ENCODE peak calls at places on chromosome 18, in five cellular contexts. U is transverse colon, N is sigmoid colon, W is suprapubic skin, V is tibial nerve. J is an unnamed sample.
A peak's percentile ranks its signal among the peaks of the same experiment; 100 is the strongest.

GRCh38 chr18:5627756-5628511 is 84.1 kb upstream of the EPB41L3 start:
- DNase-seq in U (peak; percentile 16), N (no peak), W (no peak), V (no peak), J (no peak)

GRCh38 chr18:6714027-6714426 is 15.5 kb upstream of the ARHGAP28 start:
- DNase-seq in U (no peak), N (no peak), W (no peak), V (no peak), J (no peak)

GRCh38 chr18:9474103-9474982 is 970 bp upstream of the RALBP1 start:
- DNase-seq in U (peak; percentile 91), N (peak; percentile 92), W (no peak), V (peak; percentile 54), J (no peak)

GRCh38 chr18:48238636-48239035 is 170.5 kb downstream of the ZBTB7C start:
- DNase-seq in U (no peak), N (no peak), W (no peak), V (no peak), J (no peak)

GRCh38 chr18:7592305-7593071 is 25.4 kb downstream of the PTPRM start:
- DNase-seq in U (no peak), N (no peak), W (no peak), V (no peak), J (no peak)

GRCh38 chr18:62450546-62451395 is 72.1 kb upstream of the ZCCHC2 start:
- DNase-seq in U (no peak), N (peak; percentile 72), W (peak; percentile 68), V (peak; percentile 19), J (peak; percentile 36)

GRCh38 chr18:74373428-74373827 is 57.8 kb downstream of the C18orf63 start:
- DNase-seq in U (no peak), N (no peak), W (no peak), V (no peak), J (no peak)

GRCh38 chr18:57585846-57586242 is 658 bp downstream of the FECH start:
- DNase-seq in U (no peak), N (no peak), W (no peak), V (no peak), J (no peak)

GRCh38 chr18:10546557-10547300 is 20.9 kb downstream of the NAPG start:
- DNase-seq in U (no peak), N (no peak), W (no peak), V (no peak), J (no peak)

GRCh38 chr18:44840053-44840826 is 159.6 kb downstream of the SETBP1 start:
- DNase-seq in U (no peak), N (peak; percentile 75), W (no peak), V (no peak), J (no peak)

GRCh38 chr18:77548790-77549420 is 299.3 kb downstream of the GALR1 start:
- DNase-seq in U (no peak), N (no peak), W (no peak), V (no peak), J (no peak)

GRCh38 chr18:29191263-29191662 is 1014.3 kb upstream of the CDH2 start:
- DNase-seq in U (no peak), N (no peak), W (no peak), V (no peak), J (no peak)

GRCh38 chr18:8777846-8778245 is 72.5 kb downstream of the MTCL1 start:
- DNase-seq in U (no peak), N (no peak), W (no peak), V (no peak), J (no peak)

GRCh38 chr18:58645398-58645797 is 16.5 kb upstream of the ALPK2 start:
- DNase-seq in U (no peak), N (no peak), W (no peak), V (no peak), J (no peak)

GRCh38 chr18:48108136-48108535 is 177.7 kb upstream of the SMAD2 start:
- DNase-seq in U (no peak), N (no peak), W (no peak), V (no peak), J (no peak)

GRCh38 chr18:21242141-21243040 is at the start of gene GREB1L:
- DNase-seq in U (peak; percentile 48), N (no peak), W (peak; percentile 59), V (peak; percentile 20), J (peak; percentile 90)

DNA sequence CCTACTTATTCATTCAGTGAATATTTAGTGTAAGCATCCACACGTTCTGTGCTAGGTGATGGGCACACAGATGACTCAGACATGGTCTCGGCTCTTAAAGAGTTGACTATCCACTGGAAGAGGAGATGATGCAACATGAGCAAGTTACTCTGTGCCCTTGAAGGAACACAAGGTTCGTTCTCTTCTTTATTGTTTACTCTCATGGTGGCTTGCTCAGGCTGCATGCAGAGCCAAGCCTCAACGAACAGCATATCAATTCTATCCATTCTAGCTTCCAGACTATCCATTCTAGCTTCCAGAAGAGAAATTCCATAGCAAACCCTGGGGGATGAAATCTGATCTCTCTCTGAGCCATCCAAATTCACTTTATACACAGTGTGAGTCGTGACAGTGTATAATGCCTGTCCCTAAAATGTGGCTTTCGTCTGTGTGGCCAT is 68.1 kb upstream of the CTAGE1 start:
- DNase-seq in U (no peak), N (no peak), W (no peak), V (no peak), J (no peak)
- TF ChIP-seq EP300 in U (no peak), N (no peak), W (no peak), V (no peak), J (no peak)

GRCh38 chr18:13558790-13559189 is 167.6 kb downstream of the FAM210A start:
- DNase-seq in U (no peak), N (no peak), W (no peak), V (no peak), J (no peak)

GRCh38 chr18:13556497-13556896 is 169.9 kb downstream of the FAM210A start:
- DNase-seq in U (no peak), N (no peak), W (no peak), V (no peak), J (no peak)

GRCh38 chr18:13560306-13560705 is 166.1 kb downstream of the FAM210A start:
- DNase-seq in U (no peak), N (no peak), W (no peak), V (no peak), J (no peak)

GRCh38 chr18:13555192-13555591 is 171.2 kb downstream of the FAM210A start:
- DNase-seq in U (no peak), N (no peak), W (no peak), V (no peak), J (no peak)

DNA sequence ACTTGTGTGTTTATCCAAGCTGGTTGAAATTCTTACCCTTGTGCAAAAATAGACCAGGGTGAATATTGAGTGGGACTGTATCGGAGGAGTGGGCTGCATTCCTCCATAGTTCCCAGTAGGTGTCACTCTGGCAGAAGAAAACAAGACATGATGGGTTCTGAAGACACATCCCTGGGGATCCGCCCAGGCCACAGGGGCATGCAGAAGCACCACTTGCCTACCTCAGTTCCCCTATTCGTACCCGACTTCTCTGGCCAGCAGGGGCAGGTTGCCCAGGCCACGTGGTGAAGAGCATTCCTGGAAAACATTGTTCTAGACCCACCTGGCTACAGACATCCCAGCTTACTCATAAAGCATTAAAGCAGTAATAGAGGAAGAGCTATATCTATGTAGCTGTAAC is 168.2 kb downstream of the FAM210A start:
- DNase-seq in U (no peak), N (no peak), W (no peak), V (no peak), J (no peak)
- H3K27me3 ChIP-seq in U (no peaks in the 10 kb centered on the region), N (no peaks in the 10 kb centered on the region), W (no peaks in the 10 kb centered on the region), V (no peaks in the 10 kb centered on the region), J (no peaks in the 10 kb centered on the region)

DNA sequence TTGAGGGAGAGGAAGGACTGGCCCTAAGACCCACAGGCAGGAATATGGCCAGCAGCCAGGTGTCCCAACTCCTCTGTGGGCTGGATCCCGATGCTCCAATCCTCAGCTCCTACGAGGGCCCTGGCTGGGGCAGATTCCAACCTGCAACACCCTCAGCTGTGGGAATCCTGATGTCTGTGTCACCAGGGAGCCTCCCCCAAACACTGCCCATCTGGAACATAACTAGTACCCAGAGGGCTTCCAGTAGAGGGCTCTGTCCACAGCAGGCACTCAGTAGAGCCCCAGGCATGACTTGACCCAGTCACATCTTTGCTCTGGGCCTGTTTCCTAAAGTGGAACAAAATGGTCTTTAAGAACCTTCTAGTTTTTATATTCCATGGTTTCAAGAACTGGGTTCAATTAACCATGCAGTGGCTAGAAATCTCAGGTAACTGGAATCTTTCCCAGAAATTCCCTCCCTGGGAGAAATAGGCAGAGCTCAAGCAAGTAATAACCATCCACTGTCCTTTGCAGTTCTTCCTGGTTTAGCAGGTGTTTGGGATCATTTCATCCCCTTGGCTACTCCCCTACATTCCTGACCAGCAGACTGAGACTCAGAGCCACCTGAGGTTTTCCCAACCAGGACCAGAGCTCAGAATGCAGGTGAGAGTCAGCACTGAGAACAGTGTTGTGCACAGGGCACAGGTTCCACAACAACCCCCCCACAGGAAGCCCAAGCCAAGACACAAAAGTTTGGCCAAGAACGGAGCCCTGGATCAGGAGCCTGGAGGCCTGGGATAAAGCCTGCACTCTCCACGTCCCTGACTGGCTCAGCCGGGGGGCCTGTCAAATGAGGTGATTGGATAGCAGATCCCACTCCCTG is 20.8 kb upstream of the LOXHD1 start:
- DNase-seq in U (no peak), N (no peak), W (no peak), V (no peak), J (no peak)
- TF ChIP-seq CTCF in U (no peak), N (no peak), W (no peak), V (no peak), J (no peak)

GRCh38 chr18:13726228-13726971 is at the start of the genes FAM210A and RNMT:
- DNase-seq in U (peak; percentile 97), N (peak; percentile 98), W (peak; percentile 97), V (peak; percentile 90), J (peak; percentile 95)
- TF ChIP-seq EP300 in U (peak; percentile 13), N (no peak), W (no peak), V (peak; percentile 98), J (peak; percentile 77)

DNA sequence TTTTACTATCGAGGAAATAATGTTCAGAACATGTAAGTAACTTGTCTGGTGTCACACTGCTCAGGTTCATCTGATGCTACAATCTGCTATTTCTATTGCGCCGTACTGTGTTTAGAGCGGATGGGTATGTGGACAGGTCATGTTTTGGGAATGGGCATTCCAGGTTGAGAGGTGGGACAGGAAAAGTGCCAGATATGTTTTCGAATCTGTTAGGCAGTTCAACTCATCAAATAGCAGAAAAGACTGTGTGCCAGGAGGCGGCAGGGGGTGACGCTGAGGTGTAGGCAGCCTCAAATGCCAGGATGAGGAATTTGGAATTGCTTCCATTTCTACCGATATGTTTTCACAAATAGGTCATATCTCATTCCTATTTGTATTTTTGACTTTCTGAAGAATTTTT is 123.8 kb downstream of the HRH4 start:
- DNase-seq in U (no peak), N (no peak), W (no peak), V (no peak), J (no peak)
- H3K27me3 ChIP-seq in U (no peaks in the 10 kb centered on the region), N (no peaks in the 10 kb centered on the region), W (no peaks in the 10 kb centered on the region), V (no peaks in the 10 kb centered on the region), J (no peaks in the 10 kb centered on the region)

J was measured in ovary.